ENCODE peak calls at places on chromosomes 3 and 15, in four cellular contexts. F is GM10248, X is GM23338, G is A549. K is an unnamed sample.

GRCh38 chr15:66745530-66746230 is 43.6 kb downstream of the SMAD6 start:
- DNase-seq in F (no peak), X (no peak), G (no peak), K (no peak)

GRCh38 chr3:25907081-25907480 is 117.2 kb downstream of the OXSM start:
- DNase-seq in F (no peak), X (no peak), G (no peak), K (no peak)

GRCh38 chr3:60919296-60919695 is 332.0 kb downstream of the FHIT start:
- DNase-seq in F (no peak), X (no peak), G (no peak), K (no peak)

GRCh38 chr3:191499307-191500125 is 38.6 kb downstream of the PYDC2 start:
- DNase-seq in F (no peak), X (peak; percentile 13), G (no peak), K (no peak)

GRCh38 chr15:35596261-35596660 is 50.3 kb upstream of the DPH6 start:
- DNase-seq in F (no peak), X (no peak), G (no peak), K (no peak)

GRCh38 chr3:112459750-112460149 is 39.5 kb downstream of the BTLA start:
- DNase-seq in F (no peak), X (no peak), G (no peak), K (no peak)

GRCh38 chr3:142648950-142649349 is 52.8 kb downstream of the PLS1 start:
- DNase-seq in F (no peak), X (no peak), G (no peak), K (no peak)

GRCh38 chr3:190575441-190576190 is 61.7 kb downstream of the IL1RAP start:
- DNase-seq in F (no peak), X (no peak), G (no peak), K (no peak)

GRCh38 chr3:127367593-127367992 is 79.7 kb upstream of the PRR20G start:
- DNase-seq in F (no peak), X (no peak), G (no peak), K (no peak)

GRCh38 chr3:47070770-47071169 is 91.3 kb downstream of the NBEAL2 start:
- DNase-seq in F (no peak), X (no peak), G (no peak), K (no peak)

GRCh38 chr3:195441971-195442572 is 748 bp downstream of the ACAP2 start:
- DNase-seq in F (peak; percentile 47), X (peak; percentile 65), G (peak; percentile 45), K (peak; percentile 38)

GRCh38 chr3:113018461-113019181 is 27.8 kb downstream of the GTPBP8 start:
- DNase-seq in F (no peak), X (no peak), G (no peak), K (no peak)

GRCh38 chr3:42702066-42702951 is at the start of gene HHATL:
- DNase-seq in F (no peak), X (no peak), G (no peak), K (no peak)

GRCh38 chr15:89494941-89495637 is 1.3 kb downstream of the RHCG start:
- DNase-seq in F (peak; percentile 56), X (peak; percentile 73), G (peak; percentile 62), K (peak; percentile 62)

GRCh38 chr15:79090487-79091203 is at the start of gene RASGRF1:
- DNase-seq in F (no peak), X (peak; percentile 75), G (peak; percentile 42), K (no peak)

GRCh38 chr3:15983693-15984092 is 185.9 kb upstream of the ANKRD28 start:
- DNase-seq in F (no peak), X (no peak), G (no peak), K (no peak)

DNA sequence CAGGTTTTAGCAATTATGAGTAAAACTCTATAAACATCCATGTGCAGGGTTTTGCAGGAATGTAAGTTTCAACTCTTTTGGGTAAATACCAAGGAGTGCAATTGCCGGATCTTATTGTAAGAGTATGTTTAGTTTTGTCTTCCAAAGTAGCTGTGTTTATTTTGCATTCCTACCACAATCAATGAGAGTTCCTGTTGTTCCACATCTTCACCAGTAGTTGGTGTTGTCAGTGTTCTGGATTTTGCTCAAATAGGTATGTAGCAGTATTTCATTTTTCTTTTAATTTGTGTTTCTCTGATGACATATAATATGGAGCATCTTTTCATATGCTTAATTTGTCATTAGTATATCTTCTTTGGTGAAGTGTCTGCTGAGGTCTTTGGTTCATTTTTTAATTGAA is 185.1 kb upstream of the GALNT15 start:
- DNase-seq in F (no peak), X (peak; percentile 19), G (no peak), K (no peak)
- TF ChIP-seq CTCF in F (no peak), X (peak; percentile 52), G (no peak), K (peak; percentile 33)

GRCh38 chr15:37106490-37107001 is 6.2 kb upstream of the MEIS2 start:
- DNase-seq in F (no peak), X (peak; percentile 90), G (no peak), K (peak; percentile 56)
- TF ChIP-seq CTCF in F (peak; percentile 59), X (peak; percentile 80), G (no peak), K (peak; percentile 49)

GRCh38 chr15:80996247-80996646 is 4.5 kb upstream of the TLNRD1 start:
- DNase-seq in F (no peak), X (peak; percentile 74), G (peak; percentile 58), K (no peak)
- TF ChIP-seq CTCF in F (peak; percentile 43), X (peak; percentile 82), G (peak; percentile 28), K (peak; percentile 66)

DNA sequence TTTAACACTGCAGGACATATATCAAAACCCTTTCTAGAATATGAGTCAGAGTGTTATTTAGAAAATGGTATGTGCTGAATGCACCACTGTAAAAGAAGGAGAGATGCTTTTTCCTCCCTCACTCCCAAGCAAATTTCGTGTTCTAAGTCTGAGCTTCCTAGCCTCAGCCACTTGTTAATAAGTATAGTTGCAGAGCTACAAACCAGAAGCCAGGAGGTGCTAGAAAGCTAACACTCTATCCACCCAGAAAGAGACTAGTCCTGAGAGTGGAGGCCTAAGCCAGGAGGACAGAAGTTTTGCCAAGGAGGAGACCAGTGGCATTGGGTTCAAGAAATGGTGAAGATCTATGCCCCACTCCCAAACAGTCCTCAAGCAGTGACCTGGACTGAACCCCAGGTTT is 40.5 kb upstream of the GYG1 start:
- DNase-seq in F (no peak), X (peak; percentile 67), G (peak; percentile 33), K (no peak)
- TF ChIP-seq CTCF in F (peak; percentile 10), X (peak; percentile 62), G (no peak), K (peak; percentile 41)

DNA sequence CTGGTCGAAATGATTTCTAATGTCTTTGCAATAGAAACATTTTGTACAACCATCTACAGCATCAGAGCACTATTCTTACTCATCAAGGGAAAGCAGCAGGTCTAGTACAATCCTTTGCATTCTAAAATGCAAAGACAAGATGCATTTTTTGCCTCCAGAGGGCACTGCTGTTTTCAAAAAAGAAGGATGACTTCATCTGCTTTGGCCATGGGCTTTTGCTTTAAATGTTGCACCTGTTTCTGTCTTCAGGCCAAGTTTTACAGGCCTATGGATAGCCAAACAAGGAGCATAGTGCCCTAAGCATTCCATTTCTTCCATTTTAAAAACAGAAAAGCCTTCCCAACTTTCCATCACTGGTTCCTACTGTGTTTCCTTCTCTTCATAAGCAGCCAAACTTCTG is 3.4 kb downstream of the PARP9 start:
- DNase-seq in F (peak; percentile 77), X (peak; percentile 78), G (peak; percentile 65), K (peak; percentile 76)
- TF ChIP-seq CTCF in F (peak; percentile 69), X (peak; percentile 64), G (peak; percentile 71), K (peak; percentile 68)

DNA sequence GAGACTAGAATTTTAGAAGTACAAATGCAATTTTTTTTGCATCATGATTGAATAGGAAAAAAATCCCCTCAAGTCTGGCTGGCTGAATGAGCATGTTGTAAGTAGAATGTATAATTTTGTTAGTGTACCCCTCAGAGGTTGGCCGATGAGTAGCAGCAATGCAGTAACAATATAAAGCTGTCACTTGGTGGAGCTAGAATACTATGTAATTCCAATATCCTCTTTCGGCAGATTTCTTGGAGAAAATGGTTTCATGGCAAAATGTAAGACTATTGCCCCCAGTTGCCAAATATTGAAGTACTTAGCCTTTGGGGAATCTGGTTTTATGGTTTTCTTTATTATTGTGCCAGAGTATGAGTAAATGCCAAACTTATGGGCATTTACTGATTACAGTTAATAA is 39.8 kb upstream of the SGO1 start:
- DNase-seq in F (no peak), X (peak; percentile 79), G (peak; percentile 42), K (no peak)
- TF ChIP-seq CTCF in F (peak; percentile 41), X (peak; percentile 75), G (peak; percentile 63), K (peak; percentile 39)

DNA sequence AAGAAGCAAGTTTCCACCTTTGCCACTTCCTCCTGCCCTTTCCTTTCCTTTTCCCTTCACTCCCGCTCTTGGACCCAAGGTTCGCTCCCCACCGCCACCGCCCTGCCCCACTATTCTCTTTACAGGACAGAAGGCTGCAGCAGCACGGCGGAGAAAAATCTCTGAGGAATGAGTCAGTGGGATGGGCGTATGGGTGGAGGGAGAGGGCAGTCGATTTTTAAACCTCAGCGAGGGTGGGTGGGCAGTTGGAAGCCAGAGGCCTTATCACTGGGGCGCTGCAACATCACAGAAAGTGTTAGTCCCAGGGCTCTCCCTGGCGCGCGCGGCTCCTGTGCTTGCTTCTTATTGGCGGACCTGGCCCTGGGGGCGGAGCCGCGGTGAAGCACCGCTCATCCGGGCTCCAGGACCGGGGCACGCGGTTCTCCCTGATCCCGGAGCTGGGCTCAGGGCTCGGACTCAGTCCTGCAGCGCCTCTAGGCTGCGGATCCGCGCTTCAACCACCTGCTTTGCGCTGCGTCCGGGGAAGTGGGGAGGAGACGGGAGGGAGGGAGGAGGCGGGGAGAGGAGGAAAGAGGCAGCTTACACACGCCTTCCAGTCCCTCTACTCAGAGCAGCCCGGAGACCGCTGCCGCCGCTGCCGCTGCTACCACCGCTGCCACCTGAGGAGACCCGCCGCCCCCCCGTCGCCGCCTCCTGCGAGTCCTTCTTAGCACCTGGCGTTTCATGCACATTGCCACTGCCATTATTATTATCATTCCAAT is at the start of gene ALCAM:
- DNase-seq in F (peak; percentile 82), X (peak; percentile 97), G (peak; percentile 98), K (peak; percentile 71)
- TF ChIP-seq CTCF in F (peak; percentile 71), X (peak; percentile 47), G (peak; percentile 78), K (peak; percentile 73)

DNA sequence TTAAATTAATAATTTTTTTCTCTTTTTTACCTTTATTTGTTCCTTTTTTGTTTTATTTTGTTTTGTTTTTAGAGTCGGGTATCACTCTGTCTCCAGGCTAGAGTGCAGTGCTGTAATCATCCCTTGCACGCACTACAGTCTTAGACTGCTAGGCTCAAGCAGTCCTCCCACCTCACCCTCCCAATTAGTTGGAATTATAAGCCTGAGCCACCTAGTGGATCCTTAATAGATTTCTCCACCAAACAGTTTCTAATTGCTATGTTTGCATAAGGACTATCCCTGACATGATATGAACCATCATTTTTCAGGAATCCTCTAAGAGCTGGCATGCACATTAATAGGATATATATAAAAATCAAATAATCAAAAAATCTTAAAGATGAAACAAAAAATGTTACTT is 993.2 kb downstream of the OTOL1 start:
- DNase-seq in F (no peak), X (peak; percentile 31), G (no peak), K (no peak)
- TF ChIP-seq CTCF in F (no peak), X (peak; percentile 38), G (no peak), K (no peak)

GRCh38 chr3:8938021-8938420 is 25.3 kb downstream of the RAD18 start:
- DNase-seq in F (no peak), X (peak; percentile 39), G (peak; percentile 53), K (no peak)
- TF ChIP-seq CTCF in F (peak; percentile 26), X (peak; percentile 48), G (peak; percentile 56), K (peak; percentile 37)

K was measured in GM13977.